ENCODE peak calls at places on chromosomes 2 and 18, in six cellular contexts. W is IMR-90, B is neuronal stem cell, H is H9, A is mesenchymal stem cell, P is H1. G is an unnamed sample.

GRCh38 chr2:86251840-86252266 is 52.6 kb downstream of the MRPL35 start:
- DNase-seq in W (no peak), B (no peak), H (no peak), A (no peak), P (no peak), G (no peak)

GRCh38 chr18:13108330-13108729 is 110.2 kb upstream of the LDLRAD4 start:
- DNase-seq in W (no peak), B (no peak), H (no peak), A (no peak), P (no peak), G (no peak)

GRCh38 chr2:164917296-164917903 is 37.9 kb downstream of the SLC38A11 start:
- DNase-seq in W (peak), B (peak), H (peak), A (peak), P (no peak), G (peak)

GRCh38 chr2:120433816-120434290 is 87.9 kb downstream of the INHBB start:
- DNase-seq in W (no peak), B (no peak), H (peak), A (no peak), P (peak), G (no peak)

GRCh38 chr2:8537572-8538155 is 144.2 kb upstream of the ID2 start:
- DNase-seq in W (no peak), B (no peak), H (no peak), A (no peak), P (no peak), G (no peak)

GRCh38 chr2:24617431-24617830 is 126.4 kb downstream of the NCOA1 start:
- DNase-seq in W (no peak), B (no peak), H (no peak), A (no peak), P (no peak), G (no peak)

GRCh38 chr2:100283724-100284501 is 38.4 kb downstream of the LONRF2 start:
- DNase-seq in W (no peak), B (no peak), H (no peak), A (no peak), P (no peak), G (no peak)

GRCh38 chr2:56444339-56444738 is 260.5 kb downstream of the CCDC85A start:
- DNase-seq in W (no peak), B (no peak), H (no peak), A (no peak), P (no peak), G (no peak)

GRCh38 chr2:232486558-232487384 is 863 bp downstream of the ECEL1 start:
- DNase-seq in W (no peak), B (no peak), H (peak), A (no peak), P (no peak), G (no peak)

GRCh38 chr2:229412686-229413085 is 141.6 kb upstream of the PID1 start:
- DNase-seq in W (no peak), B (no peak), H (no peak), A (no peak), P (no peak), G (no peak)

GRCh38 chr18:79982736-79983135 is 5.6 kb downstream of the TXNL4A start:
- DNase-seq in W (peak), B (no peak), H (no peak), A (peak), P (no peak), G (no peak)

GRCh38 chr2:60553992-60554648 is 666 bp upstream of the BCL11A start:
- DNase-seq in W (no peak), B (no peak), H (peak), A (peak), P (peak), G (no peak)

GRCh38 chr2:169714699-169715098 is 18.9 kb upstream of the KLHL23 start:
- DNase-seq in W (no peak), B (no peak), H (no peak), A (no peak), P (no peak), G (no peak)
- H4K91ac ChIP-seq in W (no peak), B (no peak), H (no peak), A (no peak), P (no peak), G (no peak)

GRCh38 chr2:208488668-208489564 is 82.3 kb downstream of the PTH2R start:
- DNase-seq in W (no peak), B (no peak), H (no peak), A (no peak), P (no peak), G (no peak)
- H4K91ac ChIP-seq in W (no peak), B (no peak), H (no peak), A (no peak), P (no peak), G (no peak)

GRCh38 chr18:36809590-36810381 is 19.0 kb downstream of the TPGS2 start:
- DNase-seq in W (peak), B (peak), H (peak), A (peak), P (no peak), G (peak)
- H4K91ac ChIP-seq in W (no peak), B (no peak), H (no peak), A (no peak), P (no peak), G (no peak)

GRCh38 chr2:202009563-202009962 is 24.1 kb upstream of the FZD7 start:
- DNase-seq in W (no peak), B (no peak), H (no peak), A (no peak), P (no peak), G (no peak)
- H4K91ac ChIP-seq in W (no peak), B (no peak), H (no peak), A (no peak), P (no peak), G (no peak)

GRCh38 chr2:143151111-143151752 is 22.0 kb downstream of the ARHGAP15 start:
- DNase-seq in W (no peak), B (no peak), H (no peak), A (no peak), P (no peak), G (no peak)
- H4K91ac ChIP-seq in W (no peak), B (no peak), H (no peak), A (no peak), P (no peak), G (no peak)

DNA sequence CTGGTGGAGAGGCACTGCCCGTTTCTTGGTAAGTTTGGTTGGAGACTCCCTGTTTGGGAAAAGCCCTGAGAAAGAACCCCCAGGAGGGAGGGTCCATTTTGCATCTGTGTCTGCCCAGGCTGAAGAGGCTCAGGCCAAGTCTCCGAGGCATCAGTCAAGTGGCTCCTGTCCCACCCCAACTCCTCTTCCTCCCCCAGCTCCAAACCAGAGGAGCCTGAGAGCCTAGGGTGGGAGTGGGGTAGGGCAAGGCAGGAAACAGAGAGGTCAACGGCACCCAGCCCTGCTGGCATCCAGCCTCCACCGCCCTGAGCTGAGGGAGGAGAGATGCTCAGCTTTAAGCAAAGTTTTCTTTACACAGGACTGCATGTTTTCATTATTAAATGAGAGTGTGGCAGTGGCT is 38.2 kb downstream of the CYP27C1 start:
- DNase-seq in W (no peak), B (no peak), H (no peak), A (no peak), P (no peak), G (no peak)
- H4K91ac ChIP-seq in W (no peak), B (no peak), H (peak), A (no peak), P (no peak), G (no peak)

GRCh38 chr2:51379997-51380396 is 348.1 kb upstream of the NRXN1 start:
- DNase-seq in W (no peak), B (no peak), H (no peak), A (no peak), P (no peak), G (no peak)
- H4K91ac ChIP-seq in W (no peak), B (no peak), H (no peak), A (no peak), P (no peak), G (no peak)

GRCh38 chr18:77495079-77495478 is 245.4 kb downstream of the GALR1 start:
- DNase-seq in W (no peak), B (no peak), H (no peak), A (no peak), P (no peak), G (no peak)
- H4K91ac ChIP-seq in W (no peak), B (no peak), H (no peak), A (no peak), P (no peak), G (no peak)

GRCh38 chr18:42545825-42546224 is 569.7 kb downstream of the RIT2 start:
- DNase-seq in W (peak), B (no peak), H (no peak), A (peak), P (no peak), G (no peak)
- H4K91ac ChIP-seq in W (no peak), B (no peak), H (no peak), A (no peak), P (no peak), G (no peak)